ENCODE peak calls at places on chromosomes 5 and 9, in four cellular contexts. X is HuH-7, F is hypothalamus, P is frontal cortex. U is an unnamed sample.

GRCh38 chr9:129626079-129626943 is at the start of gene NTMT1:
- DNase-seq in X (peak; percentile 93), F (peak; percentile 79), P (peak; percentile 97), U (peak; percentile 86)

GRCh38 chr9:135905380-135906282 is 1.7 kb downstream of the CAMSAP1 start:
- DNase-seq in X (no peak), F (no peak), P (no peak), U (peak; percentile 68)

GRCh38 chr9:87498046-87498815 is 564 bp downstream of the DAPK1 start:
- DNase-seq in X (peak; percentile 72), F (no peak), P (peak; percentile 69), U (no peak)

GRCh38 chr9:119365291-119366027 is 3.8 kb downstream of the BRINP1 start:
- DNase-seq in X (peak; percentile 45), F (no peak), P (no peak), U (no peak)

GRCh38 chr5:93585054-93585751 is 2.2 kb downstream of the NR2F1 start:
- DNase-seq in X (peak; percentile 68), F (no peak), P (no peak), U (no peak)

GRCh38 chr9:110192531-110193326 is 15.2 kb downstream of the C9orf152 start:
- DNase-seq in X (no peak), F (no peak), P (no peak), U (no peak)

GRCh38 chr5:174010365-174010764 is 21.4 kb downstream of the C5orf47 start:
- DNase-seq in X (no peak), F (no peak), P (no peak), U (no peak)

GRCh38 chr9:117101003-117101402 is 313.9 kb downstream of the ASTN2 start:
- DNase-seq in X (no peak), F (no peak), P (no peak), U (no peak)

GRCh38 chr5:6576861-6577501 is 55.9 kb downstream of the NSUN2 start:
- DNase-seq in X (peak; percentile 53), F (no peak), P (no peak), U (no peak)

GRCh38 chr5:102911973-102912372 is 156.9 kb downstream of the PAM start:
- DNase-seq in X (no peak), F (no peak), P (no peak), U (no peak)

GRCh38 chr9:75101004-75101601 is 12.8 kb downstream of the OSTF1 start:
- DNase-seq in X (no peak), F (no peak), P (no peak), U (no peak)

GRCh38 chr5:112386716-112387115 is 32.4 kb downstream of the EPB41L4A start:
- DNase-seq in X (no peak), F (no peak), P (no peak), U (no peak)

GRCh38 chr9:115649991-115650472 is 503.6 kb upstream of the PAPPA start:
- DNase-seq in X (no peak), F (peak; percentile 14), P (peak; percentile 3), U (no peak)

GRCh38 chr5:10490927-10491672 is 49.4 kb downstream of the ROPN1L start:
- DNase-seq in X (no peak), F (no peak), P (no peak), U (no peak)

GRCh38 chr5:3604501-3604900 is 8.9 kb downstream of the IRX1 start:
- DNase-seq in X (no peak), F (no peak), P (peak; percentile 22), U (no peak)

GRCh38 chr5:18553269-18553668 is 919.0 kb downstream of the TAF11L14 start:
- DNase-seq in X (no peak), F (no peak), P (no peak), U (no peak)

GRCh38 chr5:1638658-1639400 is 115.1 kb upstream of the LPCAT1 start:
- DNase-seq in X (no peak), F (no peak), P (peak; percentile 2), U (no peak)

GRCh38 chr5:109739741-109740140 is 50.0 kb downstream of the MAN2A1 start:
- DNase-seq in X (no peak), F (no peak), P (no peak), U (no peak)

GRCh38 chr9:21812945-21813568 is 10.6 kb downstream of the MTAP start:
- DNase-seq in X (peak; percentile 50), F (peak; percentile 3), P (peak; percentile 39), U (peak; percentile 53)

GRCh38 chr5:10801931-10802674 is 41.1 kb upstream of the DAP start:
- DNase-seq in X (no peak), F (no peak), P (no peak), U (no peak)

GRCh38 chr9:90940280-90940679 is 138.7 kb downstream of the SYK start:
- DNase-seq in X (no peak), F (no peak), P (no peak), U (no peak)

GRCh38 chr5:173310861-173311515 is 17.2 kb downstream of the STC2 start:
- DNase-seq in X (no peak), F (no peak), P (no peak), U (no peak)

GRCh38 chr9:121360975-121361374 is 9.1 kb downstream of the STOM start:
- DNase-seq in X (no peak), F (no peak), P (no peak), U (no peak)

GRCh38 chr5:134479839-134480238 is 45.6 kb upstream of the JADE2 start:
- DNase-seq in X (no peak), F (no peak), P (no peak), U (no peak)

GRCh38 chr9:31089822-31090221 is 1294.6 kb upstream of the ACO1 start:
- DNase-seq in X (no peak), F (no peak), P (no peak), U (no peak)

GRCh38 chr9:98259791-98260190 is 4.3 kb upstream of the TBC1D2 start:
- DNase-seq in X (no peak), F (no peak), P (no peak), U (no peak)

GRCh38 chr9:128498911-128499310 is 5.6 kb upstream of the GLE1 start:
- DNase-seq in X (no peak), F (no peak), P (no peak), U (no peak)

GRCh38 chr5:133106761-133107572 is 55.2 kb downstream of the HSPA4 start:
- DNase-seq in X (no peak), F (no peak), P (no peak), U (no peak)

GRCh38 chr9:97362777-97363545 is 48.9 kb upstream of the TDRD7 start:
- DNase-seq in X (no peak), F (no peak), P (no peak), U (no peak)

GRCh38 chr5:180324633-180324955 is 28.5 kb downstream of the GFPT2 start:
- DNase-seq in X (no peak), F (no peak), P (no peak), U (no peak)

U was measured in activated T-helper 9 cell treated with anti-CD3 and anti-CD28 coated beads, Interleukin-2, amount 50 U/mL, for 16 hours.